ENCODE peak calls at places on chromosomes 1 and 21, in five cellular contexts. N is neuronal stem cell, A is H1, U is trophoblast cell, Z is H9. V is an unnamed sample.

GRCh38 chr1:2104621-2105427 is 54.6 kb downstream of the PRKCZ start:
- DNase-seq in N (no peak), A (no peak), Z (peak; percentile 65), U (peak; percentile 99), V (no peak)

GRCh38 chr1:56491441-56491840 is 87.9 kb downstream of the PLPP3 start:
- DNase-seq in U (peak; percentile 21), N (no peak), Z (no peak), A (no peak), V (no peak)

GRCh38 chr1:57824535-57824934 is 400.7 kb upstream of the DAB1 start:
- DNase-seq in N (no peak), A (no peak), Z (no peak), U (peak; percentile 93), V (no peak)

GRCh38 chr21:42062543-42063022 is 8.5 kb upstream of the UMODL1 start:
- DNase-seq in A (no peak), Z (no peak), U (no peak), N (no peak), V (no peak)

GRCh38 chr21:29237110-29238051 is 61.3 kb upstream of the BACH1 start:
- DNase-seq in Z (no peak), N (peak; percentile 5), A (no peak), U (peak; percentile 47), V (no peak)

GRCh38 chr1:39788758-39789570 is at the start of gene BMP8B:
- DNase-seq in N (no peak), A (no peak), U (peak; percentile 53), Z (peak; percentile 78), V (peak; percentile 11)

GRCh38 chr1:77739235-77739634 is 20.4 kb downstream of the USP33 start:
- DNase-seq in A (no peak), N (no peak), U (no peak), Z (no peak), V (no peak)

GRCh38 chr1:147630447-147630846 is 39.9 kb downstream of the ACP6 start:
- DNase-seq in Z (no peak), A (no peak), N (no peak), U (no peak), V (no peak)

GRCh38 chr1:182227864-182228547 is 163.6 kb downstream of the GLUL start:
- DNase-seq in N (no peak), Z (no peak), A (no peak), U (no peak), V (no peak)
- H3K27ac ChIP-seq in N (no peak overlapping the region), Z (no peak overlapping the region), A (no peak overlapping the region), U (no peak overlapping the region), V (no peak overlapping the region)

GRCh38 chr1:24954022-24954421 is 23.9 kb upstream of the RUNX3 start:
- DNase-seq in N (no peak), U (no peak), Z (no peak), A (no peak), V (no peak)
- H4K91ac ChIP-seq in N (no peak overlapping the region), U (no peak overlapping the region), Z (no peak overlapping the region), A (no peak overlapping the region), V (no peak overlapping the region)

DNA sequence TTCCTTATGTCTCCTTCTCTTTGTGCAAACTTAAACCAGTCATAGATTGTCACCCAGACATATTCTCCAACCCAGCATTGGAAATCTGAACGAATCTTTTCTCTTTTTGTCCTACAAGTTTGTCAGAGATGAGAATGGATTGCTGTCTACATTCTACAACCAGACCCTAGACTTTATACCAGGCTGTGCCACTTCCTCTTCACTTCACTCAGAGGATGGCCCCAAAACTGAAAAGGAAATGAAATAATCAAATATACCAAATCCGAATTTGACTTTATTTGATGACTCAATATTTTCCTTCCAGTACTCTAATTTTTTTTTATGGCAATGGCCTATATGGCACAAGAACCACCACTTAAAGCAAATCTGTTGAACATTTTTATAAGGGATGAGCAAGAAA is 256.5 kb downstream of the ZNF648 start:
- DNase-seq in A (no peak), N (no peak), U (no peak), Z (no peak), V (no peak)
- H2BK12ac ChIP-seq in A (no peak overlapping the region), N (no peak overlapping the region), U (no peak overlapping the region), Z (no peak overlapping the region), V (no peak overlapping the region)

GRCh38 chr1:42381424-42381673 is 757 bp downstream of the RIMKLA start:
- DNase-seq in A (no peak), Z (no peak), N (no peak), U (no peak), V (no peak)

GRCh38 chr1:42385283-42385682 is 4.7 kb downstream of the RIMKLA start:
- DNase-seq in Z (no peak), N (no peak), A (no peak), U (no peak), V (peak; percentile 9)

GRCh38 chr1:42380617-42381423 is at the start of gene RIMKLA:
- DNase-seq in Z (peak; percentile 80), A (no peak), U (peak; percentile 80), N (peak; percentile 75), V (peak; percentile 37)

DNA sequence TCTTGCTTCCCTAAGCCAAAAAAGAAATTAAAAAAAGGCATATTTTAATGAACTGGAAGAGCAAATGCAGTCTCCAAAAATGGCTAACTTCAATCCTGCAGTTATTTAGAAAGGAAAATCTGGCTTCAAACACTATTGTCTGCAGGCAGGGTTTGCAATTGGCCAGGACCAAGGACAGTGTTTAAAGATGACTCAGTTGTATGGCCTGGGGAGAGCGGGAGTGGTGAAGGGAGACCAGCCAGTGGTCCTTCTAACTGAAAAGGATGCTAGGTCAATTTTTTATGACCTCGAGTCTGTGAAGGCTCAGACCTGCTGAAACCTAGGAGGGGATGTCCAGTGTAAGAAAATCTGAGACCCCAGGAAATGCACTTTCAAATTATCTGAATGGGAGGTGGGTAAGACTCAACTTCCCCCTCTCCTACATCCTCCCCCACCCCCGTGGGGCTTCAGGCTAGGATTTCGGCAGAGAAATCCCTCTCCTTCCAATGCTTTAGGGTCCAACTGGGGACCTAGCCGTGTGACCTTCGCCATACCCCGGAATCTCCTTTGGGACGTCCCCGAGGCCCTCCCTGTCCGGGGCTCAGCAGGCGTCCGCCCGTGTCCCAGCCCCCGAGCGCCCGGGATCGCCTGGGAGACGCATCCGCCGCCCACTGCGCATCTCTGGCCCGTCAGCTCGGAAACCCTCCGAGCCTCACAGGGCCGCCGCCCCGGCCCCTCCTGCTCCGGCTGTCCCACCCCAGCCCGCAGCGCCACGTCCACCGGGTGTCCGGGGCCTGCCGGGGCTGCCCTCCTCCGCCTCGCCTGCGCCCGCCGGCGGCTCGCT is 587 bp upstream of the RIMKLA start:
- DNase-seq in Z (peak; percentile 59), N (peak; percentile 35), U (peak; percentile 64), A (no peak), V (peak; percentile 43)
- H3K27ac ChIP-seq in Z (no peak overlapping the region), N (no peak overlapping the region), U (no peak overlapping the region), A (no peak overlapping the region), V (no peak overlapping the region)

GRCh38 chr1:10209590-10209904 is 823 bp upstream of the KIF1B start:
- DNase-seq in U (no peak), A (no peak), Z (no peak), N (no peak), V (no peak)

GRCh38 chr1:10208537-10208936 is 1.8 kb upstream of the KIF1B start:
- DNase-seq in U (peak; percentile 22), N (no peak), A (no peak), Z (no peak), V (no peak)

GRCh38 chr1:10210841-10211804 is 753 bp downstream of the KIF1B start:
- DNase-seq in Z (peak; percentile 62), N (peak; percentile 60), A (no peak), U (peak; percentile 83), V (peak; percentile 92)

GRCh38 chr1:10211805-10212405 is 1.5 kb downstream of the KIF1B start:
- DNase-seq in N (no peak), U (peak; percentile 88), A (no peak), Z (no peak), V (no peak)

GRCh38 chr1:10209905-10210810 is at the start of gene KIF1B:
- DNase-seq in U (peak; percentile 99), N (peak; percentile 99), A (peak; percentile 95), Z (peak; percentile 98), V (peak; percentile 98)
- H4K91ac ChIP-seq in U (peak within 1 kb of the TSS; percentile 92), N (no peak within 1 kb of the TSS), A (peak within 1 kb of the TSS; percentile 95), Z (no peak within 1 kb of the TSS), V (peak within 1 kb of the TSS; percentile 97)

DNA sequence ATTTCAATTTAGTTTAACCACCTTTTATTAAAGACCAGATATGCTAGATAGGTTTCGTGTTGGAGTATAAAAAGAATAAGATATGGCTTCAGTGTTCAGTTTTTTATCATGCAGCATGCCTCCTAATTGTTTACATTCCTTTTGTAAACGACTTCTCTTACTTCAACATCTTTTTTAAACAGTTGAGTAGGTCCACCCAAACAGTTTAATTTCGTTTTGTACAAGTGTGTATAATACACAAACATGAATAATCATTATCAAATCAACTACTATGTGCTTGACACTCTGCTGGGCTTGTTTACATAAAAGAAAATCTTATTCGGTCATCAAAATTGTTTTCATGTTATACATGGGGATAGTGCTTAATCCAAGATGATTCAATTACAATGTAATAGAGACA is 906.3 kb upstream of the ADGRL4 start:
- DNase-seq in Z (no peak), N (no peak), A (no peak), U (no peak), V (peak; percentile 40)
- H2BK12ac ChIP-seq in Z (no peak overlapping the region), N (no peak overlapping the region), A (no peak overlapping the region), U (no peak overlapping the region), V (no peak overlapping the region)

GRCh38 chr1:110675060-110675791 is 486 bp upstream of the KCNA3 start:
- DNase-seq in A (no peak), Z (peak; percentile 44), N (peak; percentile 11), U (no peak), V (no peak)
- H3K27ac ChIP-seq in A (no peak overlapping the region), Z (no peak overlapping the region), N (no peak overlapping the region), U (no peak overlapping the region), V (no peak overlapping the region)

GRCh38 chr1:205172729-205173366 is 38.7 kb downstream of the DSTYK start:
- DNase-seq in N (no peak), Z (no peak), A (no peak), U (no peak), V (peak; percentile 94)
- H4K91ac ChIP-seq in N (no peak overlapping the region), Z (no peak overlapping the region), A (no peak overlapping the region), U (no peak overlapping the region), V (no peak overlapping the region)

DNA sequence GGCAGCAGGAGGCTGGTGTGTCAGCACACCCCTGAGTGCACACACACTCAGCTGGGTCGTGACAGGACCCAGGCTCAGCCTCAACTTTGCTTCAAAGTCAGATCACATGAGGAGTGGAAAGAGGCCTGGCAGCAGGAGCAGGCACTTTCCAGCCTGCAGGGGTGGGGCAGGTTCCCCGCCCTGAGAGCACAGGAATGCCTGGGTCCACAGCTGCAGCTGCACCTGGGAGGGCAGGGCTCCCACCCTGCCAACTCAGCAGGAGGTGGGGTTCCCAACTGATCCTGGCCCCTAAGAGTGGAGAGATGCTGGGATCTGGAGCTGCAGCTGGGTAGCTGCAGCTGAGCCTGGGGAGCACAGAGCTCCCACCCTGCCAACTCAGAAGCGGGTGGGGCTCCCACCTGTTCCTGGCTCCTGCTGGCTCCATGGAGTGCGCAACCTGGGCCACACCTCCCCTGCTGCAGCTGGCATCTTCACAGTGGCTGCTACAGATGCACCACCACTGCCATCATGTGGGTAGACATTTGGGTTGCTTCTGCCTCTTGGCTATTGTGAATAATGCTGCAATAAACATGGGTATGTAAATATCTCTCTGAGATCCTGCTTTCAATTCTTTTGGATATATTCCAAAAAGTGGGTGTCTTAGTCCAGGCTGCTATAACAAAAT is 415.4 kb downstream of the TTLL7 start:
- DNase-seq in U (peak; percentile 24), A (no peak), N (no peak), Z (peak; percentile 47), V (peak; percentile 33)
- H2BK12ac ChIP-seq in U (no peak overlapping the region), A (no peak overlapping the region), N (no peak overlapping the region), Z (no peak overlapping the region), V (no peak overlapping the region)

GRCh38 chr1:154158307-154159125 is 3.6 kb upstream of the NUP210L start:
- DNase-seq in A (no peak), U (no peak), N (no peak), Z (no peak), V (no peak)
- H3K27ac ChIP-seq in A (no peak overlapping the region), U (no peak overlapping the region), N (peak overlapping the region; percentile 69), Z (no peak overlapping the region), V (no peak overlapping the region)